ENCODE peak calls at places on chromosomes 13 and 19, in five cellular contexts. P is HCT116; C is activated naive CD8-positive, alpha-beta T cell treated with anti-CD3 and anti-CD28 coated beads, Interleukin-2, amount 50 U/mL, for 24 hours; Q is substantia nigra; X is naive B cell. K is an unnamed sample.

GRCh38 chr19:12034196-12034595 is 1.3 kb downstream of the ZNF433 start:
- DNase-seq in P (no peak), C (no peak), Q (no peak), X (no peak), K (no peak)

GRCh38 chr13:37797606-37798005 is 72.0 kb downstream of the TRPC4 start:
- DNase-seq in P (no peak), C (no peak), Q (no peak), X (no peak), K (no peak)

GRCh38 chr19:38970664-38971532 is 4.6 kb downstream of the FBXO17 start:
- DNase-seq in P (no peak), C (no peak), Q (peak; percentile 33), X (no peak), K (no peak)

GRCh38 chr19:35267818-35268545 is 780 bp upstream of the USF2 start:
- DNase-seq in P (peak; percentile 24), C (peak; percentile 82), Q (peak; percentile 60), X (peak; percentile 80), K (peak; percentile 56)

GRCh38 chr19:17091758-17092333 is 16.3 kb downstream of the MYO9B start:
- DNase-seq in P (no peak), C (no peak), Q (no peak), X (peak; percentile 66), K (no peak)

GRCh38 chr19:10968527-10969081 is 7.8 kb downstream of the SMARCA4 start:
- DNase-seq in P (no peak), C (no peak), Q (no peak), X (peak; percentile 39), K (no peak)

GRCh38 chr13:70816853-70817252 is 708.6 kb upstream of the KLHL1 start:
- DNase-seq in P (no peak), C (no peak), Q (no peak), X (no peak), K (no peak)

GRCh38 chr13:48151343-48151742 is 56.4 kb upstream of the MED4 start:
- DNase-seq in P (no peak), C (no peak), Q (no peak), X (peak; percentile 59), K (no peak)

GRCh38 chr13:102548811-102549210 is 48.0 kb upstream of the TPP2 start:
- DNase-seq in P (no peak), C (no peak), Q (no peak), X (no peak), K (no peak)

GRCh38 chr13:79716191-79716590 is 235.2 kb downstream of the NDFIP2 start:
- DNase-seq in P (no peak), C (no peak), Q (no peak), X (no peak), K (no peak)

GRCh38 chr19:50898018-50898417 is 13.2 kb downstream of the KLK4 start:
- DNase-seq in P (no peak), C (no peak), Q (no peak), X (no peak), K (no peak)

GRCh38 chr13:100789481-100789880 is 114.9 kb upstream of the TMTC4 start:
- DNase-seq in P (no peak), C (no peak), Q (peak; percentile 48), X (no peak), K (peak; percentile 29)

GRCh38 chr19:51690359-51691121 is 2.6 kb upstream of the SPACA6 start:
- DNase-seq in P (no peak), C (peak; percentile 66), Q (peak; percentile 69), X (peak; percentile 30), K (peak; percentile 34)

GRCh38 chr19:17090501-17091074 is 15.0 kb downstream of the MYO9B start:
- DNase-seq in P (no peak), C (no peak), Q (no peak), X (peak; percentile 79), K (no peak)

GRCh38 chr13:114096031-114096485 is 36.4 kb downstream of the RASA3 start:
- DNase-seq in P (no peak), C (no peak), Q (no peak), X (no peak), K (no peak)

GRCh38 chr13:102854675-102855074 is 8.8 kb downstream of the ERCC5 start:
- DNase-seq in P (no peak), C (no peak), Q (no peak), X (no peak), K (no peak)

GRCh38 chr13:50081106-50081898 is 66.1 kb downstream of the KCNRG start:
- DNase-seq in P (no peak), C (peak; percentile 71), Q (peak; percentile 75), X (no peak), K (peak; percentile 64)

GRCh38 chr13:102825921-102826706 is 19.7 kb upstream of the ERCC5 start:
- DNase-seq in P (no peak), C (no peak), Q (no peak), X (no peak), K (no peak)

GRCh38 chr13:41008349-41008980 is 10.7 kb downstream of the ELF1 start:
- DNase-seq in P (no peak), C (no peak), Q (no peak), X (no peak), K (no peak)

GRCh38 chr19:41792513-41793413 is 3.6 kb upstream of the CEACAM3 start:
- DNase-seq in P (peak; percentile 58), C (peak; percentile 64), Q (no peak), X (peak; percentile 19), K (no peak)

GRCh38 chr19:31648347-31648746 is 299.1 kb upstream of the TSHZ3 start:
- DNase-seq in P (no peak), C (no peak), Q (no peak), X (no peak), K (no peak)

GRCh38 chr13:24251525-24251924 is 57.9 kb upstream of the C1QTNF9 start:
- DNase-seq in P (no peak), C (peak; percentile 63), Q (no peak), X (no peak), K (no peak)

GRCh38 chr19:13952154-13953020 is at the start of gene DCAF15:
- DNase-seq in P (peak; percentile 99), C (peak; percentile 98), Q (peak; percentile 100), X (peak; percentile 99), K (peak; percentile 100)

GRCh38 chr19:17235618-17236413 is 9.8 kb downstream of the OCEL1 start:
- DNase-seq in P (no peak), C (peak; percentile 68), Q (peak; percentile 76), X (peak; percentile 62), K (no peak)

GRCh38 chr19:48899781-48900476 is at the start of gene NUCB1:
- DNase-seq in P (peak; percentile 96), C (peak; percentile 99), Q (peak; percentile 98), X (peak; percentile 96), K (peak; percentile 89)

GRCh38 chr19:426725-427445 is 17.9 kb upstream of the C2CD4C start:
- DNase-seq in P (no peak), C (no peak), Q (no peak), X (no peak), K (no peak)

GRCh38 chr13:34678154-34678553 is 263.9 kb upstream of the NBEA start:
- DNase-seq in P (no peak), C (no peak), Q (no peak), X (no peak), K (no peak)

GRCh38 chr13:43405457-43405856 is 381.3 kb downstream of the ENOX1 start:
- DNase-seq in P (no peak), C (no peak), Q (no peak), X (no peak), K (no peak)